ENCODE peak calls at places on chromosomes 11 and 22, in six cellular contexts. One of them, this sample, is unnamed.

GRCh38 chr22:20463324-20464095 is 25.9 kb upstream of the SCARF2 start:
- DNase-seq in HAP-1: no peak
- DNase-seq in HFF-Myc: no peak
- DNase-seq in amygdala: no peak
- DNase-seq in EH: no peak
- DNase-seq in NCI-H226: no peak
- DNase-seq in this sample: no peak

GRCh38 chr11:129750343-129751292 is 65.0 kb upstream of the TMEM45B start:
- DNase-seq in HAP-1: peak
- DNase-seq in HFF-Myc: peak
- DNase-seq in amygdala: peak
- DNase-seq in EH: peak
- DNase-seq in NCI-H226: peak
- DNase-seq in this sample: peak

GRCh38 chr11:134613646-134614045 is 201.6 kb upstream of the B3GAT1 start:
- DNase-seq in HAP-1: no peak
- DNase-seq in HFF-Myc: no peak
- DNase-seq in amygdala: no peak
- DNase-seq in EH: no peak
- DNase-seq in NCI-H226: no peak
- DNase-seq in this sample: no peak

GRCh38 chr22:48907591-48907990 is 920.1 kb downstream of the BRD1 start:
- DNase-seq in HAP-1: no peak
- DNase-seq in HFF-Myc: no peak
- DNase-seq in amygdala: no peak
- DNase-seq in EH: no peak
- DNase-seq in NCI-H226: no peak
- DNase-seq in this sample: no peak

GRCh38 chr11:70139785-70140410 is 61.8 kb downstream of the ANO1 start:
- DNase-seq in HAP-1: no peak
- DNase-seq in HFF-Myc: no peak
- DNase-seq in amygdala: no peak
- DNase-seq in EH: no peak
- DNase-seq in NCI-H226: no peak
- DNase-seq in this sample: no peak

GRCh38 chr11:86800076-86800955 is at the start of gene PRSS23:
- DNase-seq in HAP-1: peak
- DNase-seq in HFF-Myc: no peak
- DNase-seq in amygdala: no peak
- DNase-seq in EH: peak
- DNase-seq in NCI-H226: peak
- DNase-seq in this sample: peak

GRCh38 chr22:45462034-45462655 is 40.5 kb upstream of the FBLN1 start:
- DNase-seq in HAP-1: no peak
- DNase-seq in HFF-Myc: no peak
- DNase-seq in amygdala: no peak
- DNase-seq in EH: no peak
- DNase-seq in NCI-H226: no peak
- DNase-seq in this sample: no peak

GRCh38 chr11:118437046-118437735 is 899 bp downstream of the KMT2A start:
- DNase-seq in HAP-1: peak
- DNase-seq in HFF-Myc: no peak
- DNase-seq in amygdala: no peak
- DNase-seq in EH: peak
- DNase-seq in NCI-H226: peak
- DNase-seq in this sample: no peak

GRCh38 chr11:75583710-75584658 is 21.9 kb downstream of the SERPINH1 start:
- DNase-seq in HAP-1: peak
- DNase-seq in HFF-Myc: no peak
- DNase-seq in amygdala: peak
- DNase-seq in EH: peak
- DNase-seq in NCI-H226: no peak
- DNase-seq in this sample: no peak

GRCh38 chr11:128133501-128133900 is 453.9 kb downstream of the ETS1 start:
- DNase-seq in HAP-1: no peak
- DNase-seq in HFF-Myc: no peak
- DNase-seq in amygdala: no peak
- DNase-seq in EH: peak
- DNase-seq in NCI-H226: no peak
- DNase-seq in this sample: no peak

GRCh38 chr22:20239063-20239950 is 28.8 kb downstream of the RTN4R start:
- DNase-seq in HAP-1: no peak
- DNase-seq in HFF-Myc: no peak
- DNase-seq in amygdala: no peak
- DNase-seq in EH: peak
- DNase-seq in NCI-H226: no peak
- DNase-seq in this sample: no peak

GRCh38 chr22:44825310-44826150 is 73.2 kb downstream of the ARHGAP8 start:
- DNase-seq in HAP-1: no peak
- DNase-seq in HFF-Myc: no peak
- DNase-seq in amygdala: no peak
- DNase-seq in EH: no peak
- DNase-seq in NCI-H226: no peak
- DNase-seq in this sample: no peak

GRCh38 chr22:38222797-38223119 is 21.0 kb downstream of the MAFF start:
- DNase-seq in HAP-1: no peak
- DNase-seq in HFF-Myc: no peak
- DNase-seq in amygdala: no peak
- DNase-seq in EH: no peak
- DNase-seq in NCI-H226: peak
- DNase-seq in this sample: no peak

GRCh38 chr11:101401245-101401644 is 182.6 kb downstream of the TRPC6 start:
- DNase-seq in HAP-1: no peak
- DNase-seq in HFF-Myc: no peak
- DNase-seq in amygdala: no peak
- DNase-seq in EH: peak
- DNase-seq in NCI-H226: peak
- DNase-seq in this sample: no peak

GRCh38 chr11:114135737-114136151 is 76.2 kb downstream of the ZBTB16 start:
- DNase-seq in HAP-1: no peak
- DNase-seq in HFF-Myc: no peak
- DNase-seq in amygdala: no peak
- DNase-seq in EH: peak
- DNase-seq in NCI-H226: no peak
- DNase-seq in this sample: no peak

This sample was measured in amniotic stem cell.